ENCODE peak calls at places on chromosomes 12 and 14, in four cellular contexts. I is BJ, V is Peyer's patch, N is cardiac muscle cell. M is an unnamed sample.

GRCh38 chr12:19223018-19223417 is 93.5 kb downstream of the PLEKHA5 start:
- DNase-seq in I (no peak), V (no peak), N (no peak), M (no peak)

GRCh38 chr12:15632708-15633107 is 156.5 kb downstream of the EPS8 start:
- DNase-seq in I (no peak), V (no peak), N (no peak), M (no peak)

GRCh38 chr12:14836336-14837210 is 6.8 kb downstream of the ART4 start:
- DNase-seq in I (no peak), V (no peak), N (peak), M (peak)

GRCh38 chr12:26643532-26644315 is 189.3 kb downstream of the ITPR2 start:
- DNase-seq in I (no peak), V (no peak), N (no peak), M (no peak)

GRCh38 chr12:112971248-112971647 is 7.1 kb upstream of the OAS2 start:
- DNase-seq in I (no peak), V (no peak), N (peak), M (no peak)

GRCh38 chr12:27616356-27617150 is 79.7 kb upstream of the REP15 start:
- DNase-seq in I (no peak), V (no peak), N (peak), M (no peak)

GRCh38 chr14:54610051-54610977 is 43.4 kb downstream of the SAMD4A start:
- DNase-seq in I (no peak), V (no peak), N (peak), M (no peak)

GRCh38 chr12:55780695-55781094 is 36.8 kb downstream of the SARNP start:
- DNase-seq in I (peak), V (no peak), N (peak), M (peak)

GRCh38 chr12:43283206-43283605 is 268.8 kb downstream of the ADAMTS20 start:
- DNase-seq in I (no peak), V (no peak), N (no peak), M (no peak)

GRCh38 chr12:48997719-48998496 is 1.3 kb downstream of the DDN start:
- DNase-seq in I (no peak), V (peak), N (no peak), M (no peak)

GRCh38 chr12:29155079-29155478 is 6.0 kb downstream of the FAR2 start:
- DNase-seq in I (no peak), V (no peak), N (no peak), M (no peak)

GRCh38 chr12:62291888-62292760 is 31.9 kb downstream of the USP15 start:
- DNase-seq in I (no peak), V (no peak), N (peak), M (no peak)

GRCh38 chr14:64636980-64637429 is 67.2 kb upstream of the PLEKHG3 start:
- DNase-seq in I (no peak), V (no peak), N (no peak), M (no peak)

GRCh38 chr12:117158096-117158495 is 32.2 kb downstream of the FBXO21 start:
- DNase-seq in I (no peak), V (no peak), N (no peak), M (no peak)

GRCh38 chr12:98503343-98503592 is 12.1 kb upstream of the TMPO start:
- DNase-seq in I (peak), V (peak), N (peak), M (peak)

GRCh38 chr14:73745571-73746539 is 31.7 kb upstream of the PNMA1 start:
- DNase-seq in I (no peak), V (no peak), N (no peak), M (no peak)

GRCh38 chr12:64938179-64938578 is 113.7 kb downstream of the TBC1D30 start:
- DNase-seq in I (no peak), V (no peak), N (no peak), M (no peak)

GRCh38 chr14:67943947-67944346 is 124.4 kb downstream of the RAD51B start:
- DNase-seq in I (no peak), V (peak), N (peak), M (no peak)

GRCh38 chr12:51904951-51905471 is 2.3 kb upstream of the ACVRL1 start:
- DNase-seq in I (peak), V (no peak), N (peak), M (no peak)
- H3K4me3 ChIP-seq in I (no peak), V (no peak), N (no peak), M (no peak)

GRCh38 chr12:52952082-52952801 is 3.3 kb downstream of the KRT18 start:
- DNase-seq in I (no peak), V (no peak), N (peak), M (no peak)
- TF ChIP-seq CTCF in I (no peak), V (peak), N (peak), M (no peak)

GRCh38 chr12:93219947-93220346 is 157.8 kb upstream of the NUDT4 start:
- DNase-seq in I (no peak), V (no peak), N (peak), M (no peak)
- H3K4me3 ChIP-seq in I (no peak), V (no peak), N (no peak), M (no peak)

DNA sequence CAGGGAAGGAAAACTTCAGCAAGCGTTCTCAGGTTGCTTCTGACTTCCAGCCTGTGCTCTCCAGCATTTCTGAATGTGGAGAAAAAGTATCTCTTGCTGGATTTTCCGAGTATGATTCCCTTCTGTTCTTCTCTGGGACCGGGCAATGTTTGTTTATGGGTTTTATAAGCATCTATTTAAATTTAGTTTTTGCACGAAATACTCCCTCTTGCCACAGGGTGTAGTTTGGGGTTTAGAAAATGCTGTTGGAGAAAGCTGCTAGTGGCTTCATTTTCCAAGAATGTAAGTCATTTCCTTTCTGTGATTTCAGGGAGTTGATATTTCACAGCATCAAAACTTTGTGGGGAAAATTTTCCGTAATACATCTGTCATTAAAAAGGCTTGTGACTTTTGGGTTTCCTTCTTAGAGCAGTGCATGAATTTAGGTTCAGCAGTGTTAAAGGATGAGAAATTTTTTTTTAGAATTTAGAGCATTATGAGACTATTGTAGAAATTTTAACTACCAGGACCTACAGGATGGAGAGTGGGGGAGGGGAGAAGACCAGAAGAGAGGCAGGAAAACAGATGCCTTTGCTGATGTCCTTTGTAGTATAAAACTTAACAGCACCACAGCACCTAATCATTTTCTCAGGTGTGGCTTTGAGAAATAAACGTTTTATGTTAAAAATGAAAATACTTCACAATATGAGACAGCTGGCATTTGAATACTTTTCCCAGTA is 1.5 kb downstream of the FRMD6 start:
- DNase-seq in I (peak), V (no peak), N (peak), M (no peak)
- TF ChIP-seq CTCF in I (peak), V (no peak), N (peak), M (no peak)

GRCh38 chr12:88325076-88325827 is 183.1 kb downstream of the TMTC3 start:
- DNase-seq in I (peak), V (no peak), N (peak), M (peak)
- H3K4me3 ChIP-seq in I (no peak), V (no peak), N (no peak), M (no peak)

GRCh38 chr12:77685112-77685511 is 145.6 kb upstream of the NAV3 start:
- DNase-seq in I (peak), V (no peak), N (peak), M (peak)
- TF ChIP-seq CTCF in I (peak), V (peak), N (peak), M (peak)

GRCh38 chr14:24315243-24315806 is 4.0 kb downstream of the LTB4R start:
- DNase-seq in I (no peak), V (no peak), N (no peak), M (no peak)
- H3K4me3 ChIP-seq in I (no peak), V (peak), N (no peak), M (no peak)

GRCh38 chr14:57071639-57072038 is 197.1 kb downstream of the EXOC5 start:
- DNase-seq in I (no peak), V (no peak), N (no peak), M (no peak)

GRCh38 chr14:57069702-57070101 is 199.0 kb downstream of the EXOC5 start:
- DNase-seq in I (no peak), V (no peak), N (no peak), M (no peak)

GRCh38 chr14:57066463-57066862 is 202.2 kb downstream of the EXOC5 start:
- DNase-seq in I (no peak), V (no peak), N (no peak), M (no peak)

GRCh38 chr14:57068511-57068910 is 200.2 kb downstream of the EXOC5 start:
- DNase-seq in I (no peak), V (no peak), N (no peak), M (no peak)

GRCh38 chr14:57066887-57067513 is 201.7 kb downstream of the EXOC5 start:
- DNase-seq in I (no peak), V (no peak), N (peak), M (no peak)
- TF ChIP-seq CTCF in I (peak), V (peak), N (peak), M (peak)

DNA sequence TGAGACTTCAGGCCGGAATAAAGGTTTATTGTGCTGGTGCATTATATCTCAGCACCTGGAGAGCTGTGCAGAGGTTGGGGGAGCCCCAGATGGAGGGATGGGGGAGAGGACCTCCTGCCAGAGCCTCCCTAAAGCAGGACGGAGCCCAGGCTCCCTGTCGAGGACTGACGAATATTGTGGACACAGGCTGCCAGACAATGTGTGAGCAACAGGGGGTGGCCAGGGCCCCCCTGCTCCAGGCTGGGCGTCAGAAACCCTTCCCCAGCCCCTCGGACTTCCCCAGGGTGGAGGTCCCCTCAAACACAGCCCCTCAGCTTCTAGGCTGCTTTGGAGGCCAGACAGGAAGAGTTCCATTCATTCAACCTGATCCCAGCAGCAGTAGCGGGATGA is 8.0 kb downstream of the TMEM119 start:
- DNase-seq in I (no peak), V (no peak), N (no peak), M (no peak)
- H3K4me3 ChIP-seq in I (no peak), V (no peak), N (no peak), M (no peak)

M was measured in AG04449.